ENCODE peak calls at places on chromosome 9, in eight cellular contexts. One of them, this sample, is unnamed.

GRCh38 chr9:132242621-132243155 is 80.8 kb downstream of the NTNG2 start:
- DNase-seq in brain microvascular endothelial cell: no peak
- DNase-seq in CD8-positive, alpha-beta T cell: no peak
- DNase-seq in keratinocyte: no peak
- DNase-seq in CD4-positive, alpha-beta T cell: no peak
- DNase-seq in upper lobe of left lung: no peak
- DNase-seq in H9: peak
- DNase-seq in DND-41: no peak
- DNase-seq in this sample: no peak

GRCh38 chr9:6686396-6686795 is 40.9 kb upstream of the GLDC start:
- DNase-seq in brain microvascular endothelial cell: no peak
- DNase-seq in CD8-positive, alpha-beta T cell: no peak
- DNase-seq in keratinocyte: no peak
- DNase-seq in CD4-positive, alpha-beta T cell: no peak
- DNase-seq in upper lobe of left lung: no peak
- DNase-seq in H9: no peak
- DNase-seq in DND-41: no peak
- DNase-seq in this sample: peak

GRCh38 chr9:23830949-23831730 is 5.1 kb upstream of the ELAVL2 start:
- DNase-seq in brain microvascular endothelial cell: no peak
- DNase-seq in CD8-positive, alpha-beta T cell: no peak
- DNase-seq in keratinocyte: no peak
- DNase-seq in CD4-positive, alpha-beta T cell: no peak
- DNase-seq in upper lobe of left lung: no peak
- DNase-seq in H9: peak
- DNase-seq in DND-41: no peak
- DNase-seq in this sample: no peak

GRCh38 chr9:129910628-129911567 is 75.6 kb downstream of the USP20 start:
- DNase-seq in brain microvascular endothelial cell: peak
- DNase-seq in CD8-positive, alpha-beta T cell: no peak
- DNase-seq in keratinocyte: peak
- DNase-seq in CD4-positive, alpha-beta T cell: no peak
- DNase-seq in upper lobe of left lung: peak
- DNase-seq in H9: no peak
- DNase-seq in DND-41: no peak
- DNase-seq in this sample: peak

GRCh38 chr9:5817776-5818336 is 15.1 kb downstream of the ERMP1 start:
- DNase-seq in brain microvascular endothelial cell: peak
- DNase-seq in CD8-positive, alpha-beta T cell: no peak
- DNase-seq in keratinocyte: no peak
- DNase-seq in CD4-positive, alpha-beta T cell: no peak
- DNase-seq in upper lobe of left lung: no peak
- DNase-seq in H9: no peak
- DNase-seq in DND-41: no peak
- DNase-seq in this sample: peak

GRCh38 chr9:19875291-19875910 is 86.6 kb upstream of the SLC24A2 start:
- DNase-seq in brain microvascular endothelial cell: peak
- DNase-seq in CD8-positive, alpha-beta T cell: no peak
- DNase-seq in keratinocyte: no peak
- DNase-seq in CD4-positive, alpha-beta T cell: no peak
- DNase-seq in upper lobe of left lung: no peak
- DNase-seq in H9: no peak
- DNase-seq in DND-41: no peak
- DNase-seq in this sample: no peak

GRCh38 chr9:130626249-130626982 is 38.0 kb upstream of the PRDM12 start:
- DNase-seq in brain microvascular endothelial cell: no peak
- DNase-seq in CD8-positive, alpha-beta T cell: no peak
- DNase-seq in keratinocyte: no peak
- DNase-seq in CD4-positive, alpha-beta T cell: no peak
- DNase-seq in upper lobe of left lung: no peak
- DNase-seq in H9: peak
- DNase-seq in DND-41: no peak
- DNase-seq in this sample: no peak

GRCh38 chr9:100428871-100429654 is 2.1 kb downstream of the MSANTD3 start:
- DNase-seq in brain microvascular endothelial cell: peak
- DNase-seq in CD8-positive, alpha-beta T cell: no peak
- DNase-seq in keratinocyte: peak
- DNase-seq in CD4-positive, alpha-beta T cell: no peak
- DNase-seq in upper lobe of left lung: no peak
- DNase-seq in H9: no peak
- DNase-seq in DND-41: no peak
- DNase-seq in this sample: peak

GRCh38 chr9:126439402-126439765 is 112.8 kb downstream of the MVB12B start:
- DNase-seq in brain microvascular endothelial cell: peak
- DNase-seq in CD8-positive, alpha-beta T cell: no peak
- DNase-seq in keratinocyte: no peak
- DNase-seq in CD4-positive, alpha-beta T cell: no peak
- DNase-seq in upper lobe of left lung: no peak
- DNase-seq in H9: no peak
- DNase-seq in DND-41: no peak
- DNase-seq in this sample: peak

GRCh38 chr9:117704024-117704575 is at the start of gene TLR4:
- DNase-seq in brain microvascular endothelial cell: peak
- DNase-seq in CD8-positive, alpha-beta T cell: no peak
- DNase-seq in keratinocyte: no peak
- DNase-seq in CD4-positive, alpha-beta T cell: no peak
- DNase-seq in upper lobe of left lung: peak
- DNase-seq in H9: peak
- DNase-seq in DND-41: no peak
- DNase-seq in this sample: peak

GRCh38 chr9:127186799-127187198 is 64.4 kb upstream of the ANGPTL2 start:
- DNase-seq in brain microvascular endothelial cell: no peak
- DNase-seq in CD8-positive, alpha-beta T cell: no peak
- DNase-seq in keratinocyte: no peak
- DNase-seq in CD4-positive, alpha-beta T cell: no peak
- DNase-seq in upper lobe of left lung: no peak
- DNase-seq in H9: no peak
- DNase-seq in DND-41: no peak
- DNase-seq in this sample: no peak

GRCh38 chr9:75088646-75089368 is 493 bp downstream of the OSTF1 start:
- DNase-seq in brain microvascular endothelial cell: peak
- DNase-seq in CD8-positive, alpha-beta T cell: peak
- DNase-seq in keratinocyte: no peak
- DNase-seq in CD4-positive, alpha-beta T cell: no peak
- DNase-seq in upper lobe of left lung: peak
- DNase-seq in H9: peak
- DNase-seq in DND-41: no peak
- DNase-seq in this sample: peak

DNA sequence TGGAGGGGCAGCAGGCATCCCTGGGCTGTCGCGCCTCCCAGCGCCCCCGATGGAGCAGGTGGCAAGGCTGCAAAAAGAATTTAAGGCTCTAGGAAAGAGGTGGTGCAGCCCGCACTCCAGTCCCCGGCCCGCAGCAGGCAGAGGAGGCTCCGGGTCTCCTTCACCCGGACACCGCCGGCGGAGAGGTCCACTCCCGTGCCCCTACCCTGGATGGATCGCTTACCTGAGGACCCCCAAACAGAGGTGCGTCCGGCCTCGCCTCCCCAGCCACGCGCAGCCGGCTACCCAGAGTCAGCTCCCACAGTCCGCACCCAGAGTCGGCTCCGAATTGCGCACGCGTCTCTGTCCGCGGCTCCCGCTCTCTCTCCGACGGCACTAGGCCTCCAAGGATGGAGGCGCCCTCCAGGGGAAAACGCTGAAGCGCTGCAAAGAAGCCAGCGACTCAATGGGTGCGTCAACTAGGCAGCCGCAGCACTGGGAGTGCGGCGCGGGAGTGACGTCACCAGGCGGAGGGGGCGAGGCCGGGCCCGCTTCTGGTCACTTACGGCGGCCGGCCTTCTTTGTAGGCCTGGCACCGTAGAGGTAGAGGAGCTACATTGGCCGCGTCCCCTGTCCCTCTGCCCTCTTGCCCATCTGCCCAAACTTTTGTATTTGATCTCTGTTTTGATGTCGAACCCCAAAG is at the start of gene ELP1:
- DNase-seq in brain microvascular endothelial cell: peak
- DNase-seq in CD8-positive, alpha-beta T cell: peak
- DNase-seq in keratinocyte: peak
- DNase-seq in CD4-positive, alpha-beta T cell: peak
- DNase-seq in upper lobe of left lung: peak
- DNase-seq in H9: peak
- DNase-seq in DND-41: peak
- DNase-seq in this sample: peak
- TF ChIP-seq CTCF in brain microvascular endothelial cell: peak
- TF ChIP-seq CTCF in CD8-positive, alpha-beta T cell: no peak
- TF ChIP-seq CTCF in keratinocyte: peak
- TF ChIP-seq CTCF in CD4-positive, alpha-beta T cell: peak
- TF ChIP-seq CTCF in upper lobe of left lung: no peak
- TF ChIP-seq CTCF in H9: no peak
- TF ChIP-seq CTCF in DND-41: peak
- TF ChIP-seq CTCF in this sample: peak

GRCh38 chr9:37083654-37084053 is 36.7 kb upstream of the ZCCHC7 start:
- DNase-seq in brain microvascular endothelial cell: no peak
- DNase-seq in CD8-positive, alpha-beta T cell: no peak
- DNase-seq in keratinocyte: no peak
- DNase-seq in CD4-positive, alpha-beta T cell: no peak
- DNase-seq in upper lobe of left lung: no peak
- DNase-seq in H9: no peak
- DNase-seq in DND-41: no peak
- DNase-seq in this sample: no peak

GRCh38 chr9:37079370-37080164 is 40.8 kb upstream of the ZCCHC7 start:
- DNase-seq in brain microvascular endothelial cell: peak
- DNase-seq in CD8-positive, alpha-beta T cell: peak
- DNase-seq in keratinocyte: peak
- DNase-seq in CD4-positive, alpha-beta T cell: peak
- DNase-seq in upper lobe of left lung: peak
- DNase-seq in H9: peak
- DNase-seq in DND-41: peak
- DNase-seq in this sample: peak

GRCh38 chr9:37085233-37085632 is 35.1 kb upstream of the ZCCHC7 start:
- DNase-seq in brain microvascular endothelial cell: no peak
- DNase-seq in CD8-positive, alpha-beta T cell: no peak
- DNase-seq in keratinocyte: no peak
- DNase-seq in CD4-positive, alpha-beta T cell: no peak
- DNase-seq in upper lobe of left lung: no peak
- DNase-seq in H9: no peak
- DNase-seq in DND-41: no peak
- DNase-seq in this sample: no peak

GRCh38 chr9:37082214-37082765 is 38.1 kb upstream of the ZCCHC7 start:
- DNase-seq in brain microvascular endothelial cell: peak
- DNase-seq in CD8-positive, alpha-beta T cell: no peak
- DNase-seq in keratinocyte: no peak
- DNase-seq in CD4-positive, alpha-beta T cell: no peak
- DNase-seq in upper lobe of left lung: no peak
- DNase-seq in H9: no peak
- DNase-seq in DND-41: no peak
- DNase-seq in this sample: no peak
- TF ChIP-seq CTCF in brain microvascular endothelial cell: no peak
- TF ChIP-seq CTCF in CD8-positive, alpha-beta T cell: no peak
- TF ChIP-seq CTCF in keratinocyte: no peak
- TF ChIP-seq CTCF in CD4-positive, alpha-beta T cell: no peak
- TF ChIP-seq CTCF in upper lobe of left lung: no peak
- TF ChIP-seq CTCF in H9: no peak
- TF ChIP-seq CTCF in DND-41: no peak
- TF ChIP-seq CTCF in this sample: no peak

DNA sequence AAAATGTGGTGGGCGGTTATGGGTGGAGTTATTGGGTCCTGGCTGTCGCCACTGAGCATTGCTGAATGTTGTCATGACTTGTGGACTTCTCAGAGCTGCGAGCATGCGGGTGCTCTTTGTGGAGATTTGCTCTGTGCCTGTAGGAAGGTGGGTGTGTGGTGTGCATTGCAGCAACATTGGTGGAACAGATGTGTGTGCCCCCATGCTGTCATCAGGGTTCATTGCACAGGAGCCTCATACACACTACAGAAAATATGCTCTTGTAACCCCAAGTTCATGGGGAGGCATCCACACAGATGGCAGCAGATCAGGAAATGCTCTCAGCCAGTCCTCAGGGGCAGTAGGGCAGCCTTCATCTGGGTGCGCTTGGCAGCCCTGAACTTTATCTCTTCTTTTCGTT is 55.9 kb upstream of the PHF2 start:
- DNase-seq in brain microvascular endothelial cell: no peak
- DNase-seq in CD8-positive, alpha-beta T cell: no peak
- DNase-seq in keratinocyte: no peak
- DNase-seq in CD4-positive, alpha-beta T cell: no peak
- DNase-seq in upper lobe of left lung: no peak
- DNase-seq in H9: no peak
- DNase-seq in DND-41: no peak
- DNase-seq in this sample: no peak
- TF ChIP-seq CTCF in brain microvascular endothelial cell: peak
- TF ChIP-seq CTCF in CD8-positive, alpha-beta T cell: no peak
- TF ChIP-seq CTCF in keratinocyte: no peak
- TF ChIP-seq CTCF in CD4-positive, alpha-beta T cell: no peak
- TF ChIP-seq CTCF in upper lobe of left lung: no peak
- TF ChIP-seq CTCF in H9: no peak
- TF ChIP-seq CTCF in DND-41: peak
- TF ChIP-seq CTCF in this sample: peak

DNA sequence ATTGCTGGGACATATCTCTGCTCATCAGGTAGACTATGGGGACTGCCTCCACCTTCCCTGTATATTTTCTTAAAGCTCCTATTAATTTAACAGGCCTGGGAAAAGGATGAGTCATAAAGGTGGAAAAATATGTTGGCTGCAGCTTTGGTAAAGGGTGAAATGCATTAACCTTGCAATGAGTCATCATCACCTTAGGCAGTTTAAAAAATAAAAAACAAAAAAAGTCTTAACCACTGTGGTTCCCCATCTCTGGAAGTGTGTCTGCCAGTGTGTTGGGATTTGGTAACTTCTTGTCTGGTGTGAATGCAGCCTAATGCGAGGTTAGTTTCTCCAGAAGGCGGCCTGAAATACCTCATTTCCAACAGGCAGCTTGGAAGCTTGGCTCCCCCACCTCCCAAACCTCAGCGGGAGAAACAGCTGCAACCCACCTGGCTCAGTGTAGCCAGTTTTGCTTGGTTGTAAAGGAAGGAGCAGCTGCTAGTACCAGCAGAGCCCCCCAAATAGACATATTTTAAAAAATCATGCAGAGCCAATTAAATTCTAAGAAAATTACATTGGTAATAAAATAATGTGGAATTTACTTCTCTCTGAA is 265.4 kb upstream of the GAS1 start:
- DNase-seq in brain microvascular endothelial cell: no peak
- DNase-seq in CD8-positive, alpha-beta T cell: no peak
- DNase-seq in keratinocyte: peak
- DNase-seq in CD4-positive, alpha-beta T cell: no peak
- DNase-seq in upper lobe of left lung: no peak
- DNase-seq in H9: peak
- DNase-seq in DND-41: no peak
- DNase-seq in this sample: peak
- TF ChIP-seq CTCF in brain microvascular endothelial cell: no peak
- TF ChIP-seq CTCF in CD8-positive, alpha-beta T cell: no peak
- TF ChIP-seq CTCF in keratinocyte: no peak
- TF ChIP-seq CTCF in CD4-positive, alpha-beta T cell: no peak
- TF ChIP-seq CTCF in upper lobe of left lung: no peak
- TF ChIP-seq CTCF in H9: no peak
- TF ChIP-seq CTCF in DND-41: no peak
- TF ChIP-seq CTCF in this sample: no peak

DNA sequence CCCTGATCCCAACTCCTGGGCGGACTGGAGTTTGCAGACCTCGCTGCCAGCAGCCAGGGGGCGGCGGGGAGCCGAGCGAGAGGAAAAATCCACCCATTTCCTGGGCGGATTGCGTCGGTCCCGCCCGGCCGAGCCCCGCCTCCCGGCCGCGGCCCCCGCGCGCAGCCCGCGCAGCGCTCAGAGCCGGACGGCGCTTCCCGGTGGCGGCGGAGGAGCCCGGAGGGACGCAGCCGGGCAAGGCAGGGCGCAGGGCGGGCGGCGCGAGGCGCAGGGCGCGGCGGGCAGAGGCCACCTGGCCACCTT is at the start of gene OLFM1:
- DNase-seq in brain microvascular endothelial cell: peak
- DNase-seq in CD8-positive, alpha-beta T cell: no peak
- DNase-seq in keratinocyte: no peak
- DNase-seq in CD4-positive, alpha-beta T cell: no peak
- DNase-seq in upper lobe of left lung: peak
- DNase-seq in H9: peak
- DNase-seq in DND-41: no peak
- DNase-seq in this sample: peak
- TF ChIP-seq CTCF in brain microvascular endothelial cell: peak
- TF ChIP-seq CTCF in CD8-positive, alpha-beta T cell: no peak
- TF ChIP-seq CTCF in keratinocyte: peak
- TF ChIP-seq CTCF in CD4-positive, alpha-beta T cell: no peak
- TF ChIP-seq CTCF in upper lobe of left lung: peak
- TF ChIP-seq CTCF in H9: peak
- TF ChIP-seq CTCF in DND-41: no peak
- TF ChIP-seq CTCF in this sample: peak